ENCODE peak calls at places on chromosomes 2 and 18, in four cellular contexts. J is GM12878, F is K562, B is HepG2. O is an unnamed sample.

GRCh38 chr2:71610671-71611070 is 157.3 kb downstream of the DYSF start:
- DNase-seq in J (no peak), F (no peak), B (no peak), O (no peak)

GRCh38 chr2:130824492-130825061 is 12.1 kb upstream of the ARHGEF4 start:
- DNase-seq in J (peak; percentile 86), F (no peak), B (no peak), O (peak; percentile 78)

GRCh38 chr18:68482815-68483214 is 232.1 kb downstream of the TMX3 start:
- DNase-seq in J (no peak), F (no peak), B (no peak), O (no peak)

GRCh38 chr2:171134624-171135230 is 26.0 kb downstream of the TLK1 start:
- DNase-seq in J (no peak), F (no peak), B (no peak), O (no peak)

GRCh38 chr2:238155051-238155760 is 3.6 kb upstream of the ERFE start:
- DNase-seq in J (no peak), F (no peak), B (no peak), O (no peak)

GRCh38 chr2:194382221-194382620 is 1274.8 kb upstream of the SLC39A10 start:
- DNase-seq in J (no peak), F (no peak), B (no peak), O (no peak)

GRCh38 chr18:46174317-46175039 is 70.3 kb downstream of the HAUS1 start:
- DNase-seq in J (no peak), F (peak; percentile 21), B (no peak), O (no peak)

GRCh38 chr2:227365833-227366232 is 13.3 kb downstream of the TM4SF20 start:
- DNase-seq in J (no peak), F (no peak), B (no peak), O (no peak)

GRCh38 chr2:37627715-37628114 is 43.7 kb downstream of the CDC42EP3 start:
- DNase-seq in J (no peak), F (no peak), B (no peak), O (no peak)

GRCh38 chr2:208329485-208329884 is 63.4 kb downstream of the PIKFYVE start:
- DNase-seq in J (no peak), F (no peak), B (no peak), O (no peak)

GRCh38 chr2:149735237-149735958 is 147.8 kb upstream of the MMADHC start:
- DNase-seq in J (no peak), F (no peak), B (no peak), O (no peak)

GRCh38 chr2:181589779-181590178 is 67.1 kb downstream of the CERKL start:
- DNase-seq in J (no peak), F (no peak), B (no peak), O (no peak)

GRCh38 chr18:35573531-35573930 is 8.0 kb upstream of the GALNT1 start:
- DNase-seq in J (no peak), F (no peak), B (no peak), O (no peak)

GRCh38 chr2:62287895-62288589 is 92.1 kb downstream of the B3GNT2 start:
- DNase-seq in J (peak; percentile 94), F (peak; percentile 68), B (peak; percentile 44), O (no peak)

GRCh38 chr2:169193624-169194023 is 124.3 kb downstream of the DHRS9 start:
- DNase-seq in J (no peak), F (no peak), B (no peak), O (no peak)

GRCh38 chr2:19901201-19901457 is 654 bp downstream of the TTC32 start:
- DNase-seq in J (no peak), F (no peak), B (no peak), O (no peak)

GRCh38 chr2:165274698-165275097 is 35.5 kb downstream of the SCN2A start:
- DNase-seq in J (no peak), F (no peak), B (no peak), O (no peak)

GRCh38 chr18:78390348-78390929 is 589.2 kb upstream of the SALL3 start:
- DNase-seq in J (no peak), F (no peak), B (no peak), O (no peak)
- TF ChIP-seq BHLHE40 in J (no peak), F (no peak), B (no peak), O (no peak)

GRCh38 chr2:32715391-32715841 is 87.6 kb downstream of the TTC27 start:
- DNase-seq in J (peak; percentile 60), F (no peak), B (no peak), O (no peak)

GRCh38 chr2:32714521-32714920 is 86.7 kb downstream of the TTC27 start:
- DNase-seq in J (no peak), F (no peak), B (no peak), O (no peak)

GRCh38 chr2:32711908-32712307 is 84.1 kb downstream of the TTC27 start:
- DNase-seq in J (no peak), F (no peak), B (no peak), O (no peak)

GRCh38 chr2:32712870-32713269 is 85.0 kb downstream of the TTC27 start:
- DNase-seq in J (no peak), F (no peak), B (no peak), O (no peak)

DNA sequence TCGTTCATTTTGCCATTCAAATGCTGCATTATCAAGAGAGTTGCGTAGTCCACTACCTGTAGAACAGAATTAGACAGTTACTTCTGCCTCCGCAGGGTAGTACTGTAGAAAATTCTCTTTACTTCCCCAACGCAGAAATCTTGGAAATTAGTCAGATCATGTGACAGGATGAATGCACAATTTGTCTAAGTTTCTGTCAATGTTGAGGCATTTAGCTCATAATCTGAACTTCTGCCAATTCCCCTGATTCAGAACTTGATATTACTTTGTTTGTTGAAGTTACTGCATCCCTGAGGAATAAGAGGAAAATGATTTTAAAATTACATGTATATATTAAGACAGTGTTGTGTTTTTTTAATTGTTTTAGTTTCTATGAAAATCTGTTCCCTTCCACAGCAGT is 83.4 kb downstream of the TTC27 start:
- DNase-seq in J (no peak), F (no peak), B (no peak), O (no peak)
- TF ChIP-seq CHD4 in J (no peak), F (no peak), B (no peak), O (no peak)

DNA sequence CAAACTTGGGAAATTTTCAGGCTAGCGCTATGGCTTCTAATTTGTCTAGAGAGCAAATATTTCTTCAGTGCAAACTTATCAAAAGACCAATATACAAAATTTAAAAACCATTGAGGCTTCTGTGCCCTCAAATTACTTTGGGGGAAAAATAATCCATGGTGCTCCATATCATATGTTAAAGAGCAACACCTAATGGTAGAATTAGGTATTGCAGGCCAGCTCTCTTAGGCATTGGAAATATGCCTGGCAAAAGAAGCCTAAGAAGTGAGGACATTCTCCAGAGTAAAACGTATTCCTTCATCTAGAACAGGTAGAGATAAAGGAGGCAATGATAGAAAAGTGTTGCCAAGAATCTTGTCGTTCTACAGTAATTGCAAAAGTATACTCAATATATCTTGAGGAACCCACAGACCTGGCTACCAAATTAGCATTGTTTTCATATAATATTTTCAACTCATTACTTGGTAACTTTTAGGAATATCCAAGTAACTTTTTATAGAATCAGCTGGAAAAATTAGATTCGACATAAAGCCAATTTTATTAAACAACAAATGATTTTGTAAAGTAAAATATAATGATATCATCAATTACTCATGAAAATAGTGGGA is 401.1 kb downstream of the BCL11A start:
- DNase-seq in J (no peak), F (peak; percentile 51), B (peak; percentile 26), O (peak; percentile 49)
- TF ChIP-seq CEBPB in J (no peak), F (no peak), B (no peak), O (no peak)

GRCh38 chr18:13372405-13372995 is 153.9 kb downstream of the LDLRAD4 start:
- DNase-seq in J (no peak), F (no peak), B (no peak), O (no peak)
- TF ChIP-seq BHLHE40 in J (no peak), F (no peak), B (no peak), O (no peak)

GRCh38 chr18:66695281-66695680 is 91.4 kb upstream of the CDH19 start:
- DNase-seq in J (no peak), F (no peak), B (no peak), O (no peak)
- TF ChIP-seq CHD4 in J (no peak), F (no peak), B (no peak), O (no peak)

GRCh38 chr2:140601342-140601741 is 1529.5 kb downstream of the LRP1B start:
- DNase-seq in J (no peak), F (no peak), B (no peak), O (no peak)
- TF ChIP-seq CEBPB in J (no peak), F (no peak), B (no peak), O (no peak)

GRCh38 chr18:3466051-3466450 is 16.1 kb downstream of the TGIF1 start:
- DNase-seq in J (no peak), F (no peak), B (no peak), O (no peak)
- TF ChIP-seq BHLHE40 in J (no peak), F (no peak), B (no peak), O (no peak)

GRCh38 chr2:95052301-95052700 is 26.8 kb downstream of the MAL start:
- DNase-seq in J (no peak), F (no peak), B (no peak), O (no peak)

GRCh38 chr2:95052804-95053535 is 27.5 kb downstream of the MAL start:
- DNase-seq in J (no peak), F (no peak), B (no peak), O (no peak)

GRCh38 chr2:95049961-95050360 is 24.5 kb downstream of the MAL start:
- DNase-seq in J (no peak), F (no peak), B (no peak), O (no peak)

GRCh38 chr2:95050385-95051300 is 25.1 kb downstream of the MAL start:
- DNase-seq in J (no peak), F (no peak), B (no peak), O (no peak)

DNA sequence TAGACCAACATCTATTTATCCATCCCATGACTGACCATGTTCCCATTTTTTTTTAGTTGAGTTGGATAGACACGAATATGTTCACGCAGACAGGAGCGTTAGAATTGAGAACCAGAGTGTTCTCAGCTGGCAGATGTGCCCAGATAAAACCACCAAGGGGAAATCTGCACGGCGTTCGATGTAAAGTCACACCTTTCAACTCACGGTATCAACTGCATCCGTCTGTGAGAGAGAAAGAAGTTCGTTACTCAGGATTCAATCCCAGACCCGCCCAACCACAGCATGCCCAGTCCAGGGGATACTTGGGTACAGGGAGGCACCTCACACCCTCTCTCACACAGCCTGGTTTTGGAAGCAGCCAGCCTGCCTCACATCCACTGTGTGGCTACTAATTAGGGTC is 26.1 kb downstream of the MAL start:
- DNase-seq in J (no peak), F (no peak), B (no peak), O (no peak)
- TF ChIP-seq CHD4 in J (no peak), F (no peak), B (no peak), O (no peak)

O was measured in A549.